ENCODE peak calls at places on chromosomes 16 and 17, in ten cellular contexts. Z is H9, N is mucosa of descending colon, E is tibial nerve, H is A549, U is BE2C, L is IMR-90, T is heart right ventricle, P is Peyer's patch, G is mammary epithelial cell. Q is an unnamed sample.
A peak's percentile ranks its signal among the peaks of the same experiment; 100 is the strongest.

GRCh38 chr17:53818894-53819293 is 3.8 kb upstream of the KIF2B start:
- DNase-seq in Z (no peak), N (no peak), E (no peak), H (no peak), U (no peak), L (no peak), T (no peak), P (no peak), G (no peak), Q (no peak)

GRCh38 chr16:68061396-68061795 is 23.8 kb upstream of the NFATC3 start:
- DNase-seq in Z (no peak), N (no peak), E (no peak), H (no peak), U (no peak), L (no peak), T (no peak), P (no peak), G (no peak), Q (no peak)

GRCh38 chr17:19555746-19556145 is 22.1 kb downstream of the SLC47A1 start:
- DNase-seq in Z (no peak), N (no peak), E (no peak), H (no peak), U (no peak), L (no peak), T (no peak), P (no peak), G (no peak), Q (no peak)

GRCh38 chr17:37098910-37099664 is 150.3 kb downstream of the AATF start:
- DNase-seq in Z (no peak), N (no peak), E (no peak), H (no peak), U (no peak), L (peak; percentile 57), T (no peak), P (no peak), G (peak; percentile 71), Q (no peak)

GRCh38 chr17:28347261-28347891 is 10.0 kb downstream of the POLDIP2 start:
- DNase-seq in Z (peak; percentile 39), N (no peak), E (no peak), H (no peak), U (no peak), L (peak; percentile 90), T (no peak), P (peak; percentile 25), G (peak; percentile 90), Q (no peak)

GRCh38 chr17:59607061-59607460 is 12.6 kb upstream of the CLTC start:
- DNase-seq in Z (no peak), N (no peak), E (no peak), H (no peak), U (no peak), L (no peak), T (no peak), P (no peak), G (no peak), Q (no peak)

GRCh38 chr16:85778873-85779272 is 20.5 kb downstream of the EMC8 start:
- DNase-seq in Z (no peak), N (no peak), E (no peak), H (no peak), U (no peak), L (no peak), T (no peak), P (no peak), G (no peak), Q (no peak)

GRCh38 chr17:51496378-51496777 is 236.0 kb downstream of the UTP18 start:
- DNase-seq in Z (no peak), N (no peak), E (no peak), H (no peak), U (no peak), L (no peak), T (no peak), P (no peak), G (no peak), Q (no peak)

GRCh38 chr16:24731722-24732419 is 2.4 kb downstream of the TNRC6A start:
- DNase-seq in Z (no peak), N (no peak), E (no peak), H (no peak), U (no peak), L (no peak), T (peak; percentile 55), P (no peak), G (no peak), Q (no peak)

DNA sequence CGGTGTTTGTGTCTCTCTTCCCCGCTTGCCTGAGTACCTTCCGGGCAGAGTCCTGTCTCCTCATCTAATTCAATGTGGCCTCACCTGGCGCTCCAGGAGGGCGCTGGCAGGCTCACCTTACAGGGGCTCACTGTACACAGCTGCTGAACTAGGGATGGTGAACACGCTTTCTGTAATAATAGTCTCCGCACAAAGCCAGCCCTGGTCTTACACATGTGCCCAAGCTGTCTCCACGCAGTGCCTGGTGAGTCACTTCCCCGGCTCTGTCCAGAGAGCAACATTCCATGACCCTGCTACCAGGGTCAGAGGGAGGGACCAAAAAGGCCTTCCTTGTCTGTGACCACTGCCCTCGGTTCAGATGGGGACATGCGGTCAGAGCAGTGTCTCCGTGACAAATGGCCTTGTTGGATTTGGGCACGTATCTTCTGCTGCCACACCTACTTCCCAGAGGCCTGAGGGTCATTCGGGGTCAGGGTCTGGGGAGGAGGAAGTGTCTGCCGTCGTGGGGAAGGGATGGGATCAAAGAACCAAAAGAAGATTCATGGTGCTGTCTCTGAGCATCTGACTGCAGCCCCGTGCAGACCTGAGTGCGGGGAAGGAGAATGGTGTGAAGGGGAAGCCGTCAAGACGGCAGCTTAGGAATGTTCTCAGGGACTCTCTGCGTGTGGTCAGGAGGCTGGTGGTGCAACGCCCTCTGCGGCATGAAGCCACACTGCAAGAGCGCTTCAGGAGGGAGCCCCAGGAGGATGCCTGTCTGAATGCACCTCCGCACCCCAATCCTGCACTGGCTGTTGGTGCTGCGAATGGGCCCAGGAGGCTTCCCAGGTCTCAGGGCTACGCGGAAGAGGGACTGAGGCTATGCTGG is 68.8 kb downstream of the IL21R start:
- DNase-seq in Z (no peak), N (peak; percentile 26), E (no peak), H (no peak), U (no peak), L (peak; percentile 74), T (no peak), P (peak; percentile 43), G (no peak), Q (no peak)
- TF ChIP-seq CTCF in Z (no peak), N (no peak), E (no peak), H (no peak), U (no peak), L (no peak), T (no peak), P (no peak), G (no peak), Q (no peak)

GRCh38 chr17:41308251-41308917 is 725 bp downstream of the KRTAP16-1 start:
- DNase-seq in Z (no peak), N (peak; percentile 85), E (no peak), H (no peak), U (no peak), L (no peak), T (peak; percentile 34), P (peak; percentile 48), G (peak; percentile 34), Q (no peak)

GRCh38 chr17:41304091-41304490 is 1.4 kb upstream of the KRTAP29-1 start:
- DNase-seq in Z (no peak), N (no peak), E (no peak), H (no peak), U (no peak), L (no peak), T (no peak), P (no peak), G (no peak), Q (no peak)

GRCh38 chr17:41311111-41311510 is 2.0 kb upstream of the KRTAP16-1 start:
- DNase-seq in Z (no peak), N (no peak), E (no peak), H (no peak), U (no peak), L (no peak), T (no peak), P (no peak), G (no peak), Q (no peak)

GRCh38 chr17:41308918-41309359 is at the start of gene KRTAP16-1:
- DNase-seq in Z (no peak), N (peak; percentile 54), E (no peak), H (no peak), U (no peak), L (no peak), T (no peak), P (peak; percentile 45), G (no peak), Q (no peak)

DNA sequence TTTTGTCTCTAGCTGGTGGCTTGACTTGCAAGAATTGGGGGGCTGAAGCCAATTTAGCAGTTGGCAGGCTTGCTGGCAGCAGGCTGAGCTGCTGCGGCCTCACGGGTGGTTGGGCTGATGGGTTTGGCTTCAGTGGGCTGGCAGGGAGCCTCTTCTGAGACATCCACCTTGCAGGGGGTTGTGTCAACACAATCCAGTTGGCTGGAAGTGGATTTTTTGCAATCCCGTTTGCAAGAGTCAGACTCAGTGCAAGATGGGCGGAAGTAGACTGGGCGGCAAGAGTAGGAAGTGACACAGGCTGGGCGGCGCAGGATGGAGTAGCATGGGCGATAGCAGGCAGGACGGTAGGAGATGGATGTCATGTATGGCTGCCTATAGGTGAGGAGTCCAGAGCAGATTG is 1.5 kb downstream of the KRTAP16-1 start:
- DNase-seq in Z (no peak), N (no peak), E (no peak), H (no peak), U (no peak), L (no peak), T (no peak), P (no peak), G (no peak), Q (no peak)
- H3K4me1 ChIP-seq in Z (no peaks in the 10 kb centered on the region), N (no peaks in the 10 kb centered on the region), E (no peaks in the 10 kb centered on the region), H (no peaks in the 10 kb centered on the region), U (no peaks in the 10 kb centered on the region), L (no peaks in the 10 kb centered on the region), T (peaks cover 6% of the 10 kb centered on the region), P (no peaks in the 10 kb centered on the region), G (peaks cover 15% of the 10 kb centered on the region), Q (no peaks in the 10 kb centered on the region)

GRCh38 chr17:22304667-22305303 is 612.5 kb downstream of the KCNJ18 start:
- DNase-seq in Z (no peak), N (no peak), E (no peak), H (no peak), U (no peak), L (no peak), T (no peak), P (no peak), G (no peak), Q (no peak)
- H3K9me3 ChIP-seq in Z (peaks cover 78% of the 10 kb centered on the region), N (peaks cover 79% of the 10 kb centered on the region), E (no peaks in the 10 kb centered on the region), H (peaks cover 4% of the 10 kb centered on the region), U (no peaks in the 10 kb centered on the region), L (peaks cover 36% of the 10 kb centered on the region), T (peaks cover 57% of the 10 kb centered on the region), P (no peaks in the 10 kb centered on the region), G (peaks cover 44% of the 10 kb centered on the region), Q (no peaks in the 10 kb centered on the region)

GRCh38 chr17:66044083-66044482 is 147.8 kb downstream of the CEP112 start:
- DNase-seq in Z (no peak), N (no peak), E (no peak), H (no peak), U (no peak), L (no peak), T (no peak), P (no peak), G (no peak), Q (no peak)

GRCh38 chr17:66043419-66043818 is 148.5 kb downstream of the CEP112 start:
- DNase-seq in Z (no peak), N (no peak), E (no peak), H (no peak), U (no peak), L (no peak), T (no peak), P (no peak), G (no peak), Q (no peak)

GRCh38 chr17:66038125-66038524 is 153.8 kb downstream of the CEP112 start:
- DNase-seq in Z (no peak), N (no peak), E (no peak), H (no peak), U (no peak), L (no peak), T (no peak), P (no peak), G (no peak), Q (no peak)

GRCh38 chr17:66040402-66040801 is 151.5 kb downstream of the CEP112 start:
- DNase-seq in Z (peak; percentile 36), N (no peak), E (no peak), H (peak; percentile 23), U (no peak), L (no peak), T (no peak), P (no peak), G (no peak), Q (no peak)
- TF ChIP-seq CTCF in Z (peak; percentile 39), N (no peak), E (no peak), H (peak; percentile 29), U (peak; percentile 32), L (no peak), T (no peak), P (no peak), G (peak; percentile 5), Q (no peak)

Q was measured in uterus.